ENCODE peak calls at places on chromosome 12, in five cellular contexts. S is cardiac muscle cell, I is BJ, L is AG04450, P is endodermal cell. X is an unnamed sample.

GRCh38 chr12:87756111-87756510 is 273.1 kb downstream of the C12orf50 start:
- DNase-seq in S (peak), I (peak), L (peak), P (no peak), X (peak)

GRCh38 chr12:12788675-12789368 is 3.4 kb downstream of the APOLD1 start:
- DNase-seq in S (peak), I (no peak), L (peak), P (peak), X (no peak)

GRCh38 chr12:111410229-111411186 is 4.8 kb downstream of the SH2B3 start:
- DNase-seq in S (peak), I (no peak), L (no peak), P (peak), X (no peak)

GRCh38 chr12:113136128-113136989 is 798 bp upstream of the RASAL1 start:
- DNase-seq in S (peak), I (no peak), L (no peak), P (peak), X (no peak)

GRCh38 chr12:45991289-45992249 is 1.2 kb upstream of the SCAF11 start:
- DNase-seq in S (peak), I (no peak), L (no peak), P (peak), X (no peak)

GRCh38 chr12:15620726-15621125 is 168.5 kb downstream of the EPS8 start:
- DNase-seq in S (no peak), I (no peak), L (no peak), P (no peak), X (no peak)

GRCh38 chr12:69405466-69405865 is 45.9 kb downstream of the YEATS4 start:
- DNase-seq in S (peak), I (peak), L (peak), P (no peak), X (peak)

GRCh38 chr12:24499151-24500146 is 449.5 kb downstream of the BCAT1 start:
- DNase-seq in S (peak), I (peak), L (no peak), P (no peak), X (peak)

GRCh38 chr12:45234134-45234865 is 18.4 kb downstream of the ANO6 start:
- DNase-seq in S (peak), I (peak), L (peak), P (peak), X (peak)

GRCh38 chr12:108801736-108802665 is 55.4 kb downstream of the SSH1 start:
- DNase-seq in S (peak), I (no peak), L (no peak), P (peak), X (no peak)

GRCh38 chr12:109762071-109762672 is 48.5 kb downstream of the FAM222A start:
- DNase-seq in S (no peak), I (no peak), L (no peak), P (peak), X (no peak)

GRCh38 chr12:8899835-8900234 is 14.5 kb upstream of the PHC1 start:
- DNase-seq in S (no peak), I (no peak), L (no peak), P (no peak), X (no peak)

GRCh38 chr12:4809013-4809448 is 88.8 kb downstream of the GALNT8 start:
- DNase-seq in S (no peak), I (no peak), L (no peak), P (peak), X (no peak)

GRCh38 chr12:45671254-45671653 is 58.3 kb upstream of the ARID2 start:
- DNase-seq in S (peak), I (peak), L (peak), P (no peak), X (peak)

GRCh38 chr12:69117566-69118266 is 121.7 kb upstream of the CPSF6 start:
- DNase-seq in S (no peak), I (no peak), L (no peak), P (no peak), X (no peak)

GRCh38 chr12:22662356-22662755 is 37.4 kb downstream of the ETNK1 start:
- DNase-seq in S (no peak), I (no peak), L (no peak), P (no peak), X (no peak)

GRCh38 chr12:17982556-17982955 is 107.4 kb downstream of the RERGL start:
- DNase-seq in S (no peak), I (no peak), L (no peak), P (peak), X (no peak)

GRCh38 chr12:20798561-20798960 is 11.9 kb upstream of the SLCO1B3 start:
- DNase-seq in S (peak), I (no peak), L (no peak), P (no peak), X (no peak)

GRCh38 chr12:104063712-104064030 is 660 bp upstream of the HCFC2 start:
- DNase-seq in S (no peak), I (no peak), L (no peak), P (no peak), X (no peak)

GRCh38 chr12:112151766-112152541 is 26.6 kb downstream of the TRAFD1 start:
- DNase-seq in S (no peak), I (no peak), L (no peak), P (peak), X (no peak)

GRCh38 chr12:120588948-120589930 is 8.0 kb upstream of the POP5 start:
- DNase-seq in S (no peak), I (no peak), L (no peak), P (no peak), X (no peak)

GRCh38 chr12:64806593-64806992 is 17.9 kb upstream of the TBC1D30 start:
- DNase-seq in S (peak), I (no peak), L (peak), P (no peak), X (no peak)

GRCh38 chr12:114682101-114682919 is 1.7 kb downstream of the TBX3 start:
- DNase-seq in S (no peak), I (no peak), L (no peak), P (peak), X (no peak)

GRCh38 chr12:114684870-114685273 is 897 bp upstream of the TBX3 start:
- DNase-seq in S (no peak), I (no peak), L (no peak), P (no peak), X (no peak)

GRCh38 chr12:114684098-114684869 is at the start of gene TBX3:
- DNase-seq in S (peak), I (peak), L (peak), P (peak), X (peak)

GRCh38 chr12:114683709-114684097 is 272 bp downstream of the TBX3 start:
- DNase-seq in S (no peak), I (no peak), L (no peak), P (no peak), X (no peak)

GRCh38 chr12:114682920-114683708 is 861 bp downstream of the TBX3 start:
- DNase-seq in S (no peak), I (no peak), L (no peak), P (peak), X (no peak)
- TF ChIP-seq CTCF in S (no peak), I (no peak), L (no peak), P (peak), X (peak)

DNA sequence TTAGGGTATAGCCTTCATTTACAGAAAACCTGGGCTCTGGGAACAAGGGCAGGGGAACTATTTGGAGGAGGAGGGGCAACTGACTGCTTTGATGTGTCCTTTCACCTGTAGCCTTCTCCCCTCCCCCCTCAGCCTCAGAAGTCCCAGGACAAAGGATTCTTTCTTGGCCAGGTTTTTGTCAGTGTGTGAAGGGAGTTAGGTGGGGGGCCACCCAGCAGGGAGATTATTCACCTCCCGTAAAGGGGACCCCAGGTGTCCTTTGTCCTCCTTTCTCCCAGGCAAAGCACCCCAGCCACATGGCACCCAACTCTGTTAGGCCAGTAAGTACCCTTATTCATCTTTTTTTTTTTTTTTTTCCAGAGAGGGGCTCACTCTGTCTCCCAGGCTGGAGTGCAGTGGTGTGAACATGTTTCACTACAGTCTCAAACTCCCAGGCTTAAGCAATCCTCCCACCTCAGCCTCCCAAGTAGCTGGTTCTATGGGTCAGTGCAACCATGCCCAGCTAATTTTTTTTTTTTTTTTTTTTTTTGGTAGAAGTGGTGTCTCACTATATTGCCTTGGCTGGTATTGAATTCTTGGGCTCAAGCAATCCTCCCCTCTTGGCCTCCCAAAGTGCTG is 722 bp upstream of the NFE2 start:
- DNase-seq in S (no peak), I (no peak), L (no peak), P (peak), X (no peak)
- H3K4me3 ChIP-seq in S (no peak), I (no peak), L (no peak), P (peak), X (no peak)

DNA sequence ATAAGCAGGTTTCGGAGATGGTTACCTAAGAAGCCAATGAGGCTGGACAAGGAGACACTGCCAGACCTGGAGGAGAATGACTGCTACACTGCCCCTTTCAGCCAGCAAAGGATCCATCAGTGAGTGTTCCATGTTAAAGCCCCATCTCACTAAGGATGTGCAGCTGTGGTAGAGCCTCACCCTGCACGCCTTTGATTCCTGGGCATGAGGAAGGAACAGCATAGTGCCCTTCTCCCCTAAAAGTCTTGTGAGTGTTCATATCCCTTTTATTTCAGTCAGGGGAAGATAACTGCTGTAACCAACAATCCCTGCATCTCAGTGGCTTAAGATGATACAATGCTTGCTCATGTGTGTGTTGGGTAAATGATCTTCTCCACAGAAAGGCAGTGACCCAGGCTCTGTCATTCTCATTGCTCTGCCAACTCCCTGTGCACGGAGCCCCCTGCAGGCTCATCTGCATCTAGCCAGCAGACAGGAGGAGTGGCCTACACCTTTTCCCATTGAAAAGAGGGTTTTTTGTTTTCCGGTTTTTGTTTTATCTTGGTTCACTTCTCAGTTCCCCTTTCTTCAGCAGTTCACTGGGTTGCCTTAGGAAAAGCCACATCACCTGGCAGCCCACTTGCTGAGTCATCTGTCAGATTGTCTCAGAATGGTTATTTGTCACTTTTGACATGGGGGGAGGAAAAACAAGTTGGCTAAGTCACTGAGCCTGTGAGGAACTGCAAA is 193.1 kb downstream of the ANO4 start:
- DNase-seq in S (peak), I (no peak), L (peak), P (peak), X (no peak)
- TF ChIP-seq CTCF in S (peak), I (peak), L (peak), P (peak), X (peak)

GRCh38 chr12:71135077-71135811 is 22.6 kb downstream of the TSPAN8 start:
- DNase-seq in S (no peak), I (no peak), L (no peak), P (no peak), X (no peak)
- H3K4me3 ChIP-seq in S (no peak), I (no peak), L (no peak), P (no peak), X (no peak)

GRCh38 chr12:52952082-52952801 is 3.3 kb downstream of the KRT18 start:
- DNase-seq in S (peak), I (no peak), L (no peak), P (peak), X (no peak)
- TF ChIP-seq CTCF in S (peak), I (no peak), L (no peak), P (peak), X (no peak)

GRCh38 chr12:27710592-27711311 is at the start of gene MRPS35:
- DNase-seq in S (peak), I (peak), L (peak), P (peak), X (peak)

GRCh38 chr12:27709932-27710591 is 570 bp upstream of the MRPS35 start:
- DNase-seq in S (peak), I (peak), L (no peak), P (no peak), X (peak)

GRCh38 chr12:27711312-27711682 is 665 bp downstream of the MRPS35 start:
- DNase-seq in S (no peak), I (no peak), L (no peak), P (no peak), X (no peak)

GRCh38 chr12:27707216-27707615 is 3.4 kb upstream of the MRPS35 start:
- DNase-seq in S (no peak), I (no peak), L (no peak), P (no peak), X (no peak)

GRCh38 chr12:27709212-27709931 is 1.3 kb upstream of the MRPS35 start:
- DNase-seq in S (no peak), I (no peak), L (no peak), P (no peak), X (no peak)
- H3K4me3 ChIP-seq in S (no peak), I (peak), L (no peak), P (no peak), X (no peak)

DNA sequence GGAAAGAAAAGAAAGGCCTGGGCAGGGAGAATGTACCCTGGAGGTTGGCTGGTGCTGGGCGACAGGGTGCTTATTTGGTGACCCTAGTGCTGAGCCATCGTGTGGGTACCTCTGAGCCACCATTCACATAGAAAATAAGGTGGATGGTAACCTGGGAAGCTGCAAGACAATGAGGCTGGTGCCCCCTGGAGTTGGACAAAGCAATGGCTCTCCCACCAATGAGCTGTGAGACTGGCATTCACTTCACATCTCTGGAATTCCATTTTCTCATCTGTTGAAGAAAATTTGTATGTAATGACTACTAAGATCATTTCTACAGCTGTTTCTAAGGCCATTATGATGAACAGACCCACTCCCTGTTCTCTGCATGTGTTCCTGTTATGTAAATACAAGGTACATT is 63.1 kb upstream of the IGF1 start:
- DNase-seq in S (no peak), I (no peak), L (no peak), P (peak), X (no peak)
- TF ChIP-seq CTCF in S (peak), I (peak), L (peak), P (peak), X (peak)